ENCODE peak calls at places on chromosome 9, in seven cellular contexts. C is Kasumi-1; F is stimulated activated CD4-positive, alpha-beta T cell treated with anti-CD3 and anti-CD28 coated beads, TNF-alpha, amount 100 ng/mL, for 1 hour; O is T1000; U is adipocyte; G is IMR-90; P is ecto neural progenitor cell. A is an unnamed sample.
A peak's percentile ranks its signal among the peaks of the same experiment; 100 is the strongest.

GRCh38 chr9:105341784-105342183 is 97.3 kb downstream of the SLC44A1 start:
- DNase-seq in G (peak; percentile 56), O (no peak), C (peak; percentile 3), F (no peak), P (no peak), U (peak; percentile 82), A (no peak)

GRCh38 chr9:89178162-89179120 is at the start of gene SHC3:
- DNase-seq in P (peak; percentile 66), G (peak; percentile 75), U (peak; percentile 45), F (no peak), O (no peak), C (no peak), A (peak; percentile 58)

GRCh38 chr9:20549053-20549452 is 73.2 kb downstream of the MLLT3 start:
- DNase-seq in U (no peak), O (no peak), C (no peak), F (no peak), P (no peak), G (no peak), A (no peak)

GRCh38 chr9:131747352-131747751 is 7.5 kb upstream of the RAPGEF1 start:
- DNase-seq in C (peak; percentile 87), O (no peak), G (peak; percentile 58), P (no peak), U (peak; percentile 85), F (no peak), A (no peak)

GRCh38 chr9:71990466-71990865 is 69.9 kb downstream of the C9orf57 start:
- DNase-seq in F (no peak), O (peak; percentile 70), P (no peak), G (no peak), C (no peak), U (no peak), A (no peak)

GRCh38 chr9:90778746-90779145 is 22.9 kb upstream of the SYK start:
- DNase-seq in U (no peak), P (no peak), G (no peak), F (no peak), O (no peak), C (no peak), A (peak; percentile 21)

GRCh38 chr9:6113312-6113711 is 97.9 kb upstream of the RANBP6 start:
- DNase-seq in F (no peak), C (no peak), G (no peak), U (no peak), P (no peak), O (peak; percentile 1), A (no peak)

GRCh38 chr9:81631213-81631745 is 58.1 kb downstream of the TLE1 start:
- DNase-seq in G (no peak), U (no peak), O (no peak), C (no peak), P (no peak), F (no peak), A (no peak)

GRCh38 chr9:128396970-128397613 is 23.6 kb upstream of the CERCAM start:
- DNase-seq in F (no peak), U (peak; percentile 34), O (no peak), G (no peak), P (peak; percentile 49), C (peak; percentile 81), A (no peak)

GRCh38 chr9:130668694-130669093 is 4.3 kb downstream of the PRDM12 start:
- DNase-seq in U (no peak), P (no peak), G (no peak), F (no peak), O (no peak), C (no peak), A (no peak)

GRCh38 chr9:72855890-72856523 is 96.8 kb downstream of the ALDH1A1 start:
- DNase-seq in O (no peak), C (no peak), F (no peak), G (no peak), U (no peak), P (no peak), A (no peak)

GRCh38 chr9:76808636-76809035 is 44.4 kb downstream of the PCA3 start:
- DNase-seq in U (no peak), P (no peak), F (no peak), G (no peak), O (no peak), C (no peak), A (no peak)

GRCh38 chr9:121607434-121608248 is 43.8 kb upstream of the DAB2IP start:
- DNase-seq in C (no peak), U (peak; percentile 43), G (peak; percentile 60), F (no peak), O (no peak), P (no peak), A (peak; percentile 44)

GRCh38 chr9:137784046-137784445 is 93.5 kb upstream of the CACNA1B start:
- DNase-seq in P (no peak), G (no peak), C (no peak), F (no peak), O (no peak), U (no peak), A (no peak)

GRCh38 chr9:3848445-3849114 is 322.8 kb upstream of the RFX3 start:
- DNase-seq in F (no peak), O (no peak), G (peak; percentile 34), U (peak; percentile 29), C (no peak), P (peak; percentile 81), A (no peak)

GRCh38 chr9:13904746-13905145 is 409.2 kb downstream of the NFIB start:
- DNase-seq in F (no peak), O (no peak), C (no peak), P (no peak), G (no peak), U (peak; percentile 21), A (no peak)

GRCh38 chr9:38047301-38048251 is 21.5 kb downstream of the SHB start:
- DNase-seq in U (peak; percentile 83), C (peak; percentile 16), G (peak; percentile 95), O (peak; percentile 46), P (no peak), F (no peak), A (peak; percentile 49)

GRCh38 chr9:32378993-32379729 is 5.3 kb upstream of the ACO1 start:
- DNase-seq in G (peak; percentile 85), C (peak; percentile 87), P (no peak), O (peak; percentile 32), U (peak; percentile 94), F (no peak), A (peak; percentile 85)

GRCh38 chr9:71096431-71097108 is 24.9 kb downstream of the TRPM3 start:
- DNase-seq in F (no peak), P (no peak), O (no peak), G (no peak), U (no peak), C (no peak), A (peak; percentile 35)

GRCh38 chr9:12538842-12539584 is 154.2 kb upstream of the TYRP1 start:
- DNase-seq in U (no peak), P (no peak), G (no peak), F (no peak), O (no peak), C (no peak), A (no peak)